ENCODE peak calls at places on chromosomes 13 and 19, in six cellular contexts. T, M, G, E, S and O are unnamed samples.
A peak's percentile ranks its signal among the peaks of the same experiment; 100 is the strongest.

GRCh38 chr13:43085545-43085944 is 62.2 kb downstream of the DNAJC15 start:
- DNase-seq in T (no peak), M (no peak), G (no peak), E (no peak), S (no peak), O (no peak)

GRCh38 chr19:29956855-29957254 is 14.8 kb downstream of the URI1 start:
- DNase-seq in T (no peak), M (no peak), G (no peak), E (no peak), S (no peak), O (no peak)

GRCh38 chr13:39803851-39804250 is 148.4 kb downstream of the COG6 start:
- DNase-seq in T (no peak), M (no peak), G (no peak), E (no peak), S (no peak), O (no peak)

GRCh38 chr19:15248106-15248505 is 15.9 kb upstream of the EPHX3 start:
- DNase-seq in T (peak; percentile 42), M (no peak), G (no peak), E (no peak), S (no peak), O (no peak)

GRCh38 chr13:48580185-48580803 is 47.4 kb upstream of the RCBTB2 start:
- DNase-seq in T (peak; percentile 84), M (peak; percentile 77), G (peak; percentile 65), E (peak; percentile 85), S (peak; percentile 79), O (no peak)

GRCh38 chr13:91112191-91112579 is 235.3 kb upstream of the MIR17HG start:
- DNase-seq in T (no peak), M (no peak), G (no peak), E (no peak), S (no peak), O (no peak)

GRCh38 chr13:42148538-42148937 is 100.1 kb downstream of the DGKH start:
- DNase-seq in T (no peak), M (no peak), G (no peak), E (no peak), S (no peak), O (no peak)

GRCh38 chr19:46603195-46603637 is 2.1 kb downstream of the CALM3 start:
- DNase-seq in T (no peak), M (peak; percentile 20), G (no peak), E (peak; percentile 90), S (no peak), O (no peak)

GRCh38 chr19:41421973-41422372 is 5.2 kb downstream of the B3GNT8 start:
- DNase-seq in T (no peak), M (no peak), G (no peak), E (no peak), S (no peak), O (no peak)

GRCh38 chr13:77810430-77810829 is 108.2 kb downstream of the EDNRB start:
- DNase-seq in T (no peak), M (no peak), G (no peak), E (no peak), S (no peak), O (no peak)

GRCh38 chr19:53388904-53389303 is 6.0 kb upstream of the ZNF765 start:
- DNase-seq in T (no peak), M (no peak), G (no peak), E (no peak), S (no peak), O (no peak)

GRCh38 chr19:38172001-38172400 is 52.0 kb downstream of the DPF1 start:
- DNase-seq in T (no peak), M (no peak), G (no peak), E (no peak), S (no peak), O (no peak)

GRCh38 chr19:51024924-51025323 is 1.5 kb downstream of the KLK11 start:
- DNase-seq in T (no peak), M (no peak), G (no peak), E (no peak), S (no peak), O (no peak)

GRCh38 chr19:16462757-16463250 is 9.0 kb downstream of the EPS15L1 start:
- DNase-seq in T (no peak), M (no peak), G (no peak), E (no peak), S (no peak), O (no peak)

GRCh38 chr13:51843529-51843928 is 1.4 kb downstream of the TMEM272 start:
- DNase-seq in T (no peak), M (no peak), G (no peak), E (no peak), S (no peak), O (no peak)

GRCh38 chr19:40392894-40393517 is 3.0 kb upstream of the HIPK4 start:
- DNase-seq in T (no peak), M (no peak), G (no peak), E (peak; percentile 25), S (peak; percentile 47), O (no peak)

GRCh38 chr19:2244486-2244885 is 4.6 kb upstream of the AMH start:
- DNase-seq in T (no peak), M (no peak), G (no peak), E (peak; percentile 35), S (no peak), O (no peak)

GRCh38 chr19:4437103-4437502 is 20.5 kb downstream of the UBXN6 start:
- DNase-seq in T (no peak), M (no peak), G (no peak), E (no peak), S (no peak), O (no peak)
- H3K36me3 ChIP-seq in T (no peaks in the 10 kb centered on the region), M (peaks cover 16% of the 10 kb centered on the region), G (no peaks in the 10 kb centered on the region), E (no peaks in the 10 kb centered on the region), S (no peaks in the 10 kb centered on the region), O (peaks cover 20% of the 10 kb centered on the region)

GRCh38 chr13:113528101-113528797 is 37.7 kb upstream of the DCUN1D2 start:
- DNase-seq in T (no peak), M (no peak), G (no peak), E (no peak), S (peak; percentile 23), O (no peak)
- H3K36me3 ChIP-seq in T (no peaks in the 10 kb centered on the region), M (peaks cover 85% of the 10 kb centered on the region), G (peaks cover 4% of the 10 kb centered on the region), E (peaks cover 7% of the 10 kb centered on the region), S (no peaks in the 10 kb centered on the region), O (peaks cover 8% of the 10 kb centered on the region)

DNA sequence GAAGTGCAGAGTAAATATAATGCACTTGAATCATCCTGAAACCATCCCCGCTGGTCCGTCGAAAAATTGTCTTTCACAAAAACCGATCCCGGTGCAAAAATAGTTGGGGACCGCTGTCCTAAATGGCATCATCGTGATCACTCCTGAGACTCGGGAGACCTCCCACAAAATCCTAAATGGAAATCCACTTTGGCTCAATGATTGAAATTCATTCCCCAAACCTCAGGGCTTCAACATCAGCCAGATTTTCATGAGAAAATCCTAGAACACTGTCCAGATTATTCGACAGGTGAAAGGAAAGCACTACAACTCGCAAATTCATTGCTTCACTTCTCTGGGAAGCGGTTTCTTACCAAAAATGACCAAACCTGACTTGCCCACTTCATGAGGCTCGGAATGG is 335.3 kb upstream of the ZNF507 start:
- DNase-seq in T (no peak), M (no peak), G (no peak), E (no peak), S (no peak), O (no peak)
- H3K36me3 ChIP-seq in T (no peaks in the 10 kb centered on the region), M (no peaks in the 10 kb centered on the region), G (no peaks in the 10 kb centered on the region), E (no peaks in the 10 kb centered on the region), S (no peaks in the 10 kb centered on the region), O (no peaks in the 10 kb centered on the region)

GRCh38 chr13:100454876-100455275 is 133.7 kb downstream of the GGACT start:
- DNase-seq in T (no peak), M (no peak), G (no peak), E (no peak), S (no peak), O (no peak)
- H3K36me3 ChIP-seq in T (no peaks in the 10 kb centered on the region), M (no peaks in the 10 kb centered on the region), G (no peaks in the 10 kb centered on the region), E (no peaks in the 10 kb centered on the region), S (no peaks in the 10 kb centered on the region), O (no peaks in the 10 kb centered on the region)

GRCh38 chr19:48480151-48480475 is 10.9 kb downstream of the CYTH2 start:
- DNase-seq in T (peak; percentile 73), M (peak; percentile 77), G (no peak), E (peak; percentile 62), S (peak; percentile 68), O (no peak)
- H3K36me3 ChIP-seq in T (no peaks in the 10 kb centered on the region), M (peaks cover 39% of the 10 kb centered on the region), G (peaks cover 12% of the 10 kb centered on the region), E (peaks cover 10% of the 10 kb centered on the region), S (no peaks in the 10 kb centered on the region), O (peaks cover 17% of the 10 kb centered on the region)

DNA sequence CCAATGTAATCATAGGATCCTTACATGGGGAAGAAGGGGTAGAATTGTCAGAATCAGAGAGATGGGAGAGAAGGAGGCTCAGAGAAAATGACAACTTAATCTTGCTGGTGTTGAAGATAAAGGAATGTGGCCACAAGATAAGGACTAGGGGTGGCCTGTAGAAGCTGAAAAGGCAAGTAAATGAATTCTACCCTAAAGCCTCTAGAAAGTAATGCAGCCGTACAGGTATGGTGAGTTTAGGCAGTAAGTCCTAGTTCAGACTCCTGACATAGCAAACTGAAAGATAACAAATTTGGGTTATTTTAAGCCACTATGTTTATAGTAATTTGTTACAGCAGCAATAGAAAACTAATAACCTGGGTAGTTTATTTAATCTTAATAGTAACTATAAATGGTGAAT is 718.5 kb downstream of the SLITRK6 start:
- DNase-seq in T (no peak), M (no peak), G (no peak), E (no peak), S (no peak), O (no peak)
- H3K36me3 ChIP-seq in T (no peaks in the 10 kb centered on the region), M (no peaks in the 10 kb centered on the region), G (no peaks in the 10 kb centered on the region), E (no peaks in the 10 kb centered on the region), S (no peaks in the 10 kb centered on the region), O (no peaks in the 10 kb centered on the region)

DNA sequence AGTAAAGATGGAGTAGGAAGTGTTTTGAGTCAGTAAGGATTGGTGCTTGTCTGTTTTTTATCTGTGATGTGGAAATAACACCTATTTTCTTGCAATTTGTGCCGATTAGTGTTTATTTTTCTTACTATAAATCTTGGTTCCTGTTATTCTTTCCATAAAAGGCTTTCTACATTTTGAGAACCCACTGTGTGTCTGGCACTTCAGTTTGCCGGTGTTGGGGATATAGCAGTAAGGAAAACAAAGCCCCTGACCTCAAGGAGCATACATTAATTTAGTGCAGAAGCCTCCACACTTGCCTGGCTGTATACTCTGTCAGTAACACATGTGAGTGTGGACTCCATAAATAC is 35.6 kb upstream of the GARRE1 start:
- DNase-seq in T (no peak), M (no peak), G (no peak), E (no peak), S (no peak), O (no peak)
- H3K36me3 ChIP-seq in T (no peaks in the 10 kb centered on the region), M (peaks cover 95% of the 10 kb centered on the region), G (peaks cover 42% of the 10 kb centered on the region), E (peaks cover 19% of the 10 kb centered on the region), S (peaks cover 7% of the 10 kb centered on the region), O (peaks cover 18% of the 10 kb centered on the region)

GRCh38 chr19:5695649-5696195 is 5.6 kb downstream of the RPL36 start:
- DNase-seq in T (no peak), M (no peak), G (no peak), E (no peak), S (no peak), O (no peak)
- H3K36me3 ChIP-seq in T (no peaks in the 10 kb centered on the region), M (peaks cover 87% of the 10 kb centered on the region), G (peaks cover 69% of the 10 kb centered on the region), E (peaks cover 16% of the 10 kb centered on the region), S (peaks cover 7% of the 10 kb centered on the region), O (peaks cover 65% of the 10 kb centered on the region)

DNA sequence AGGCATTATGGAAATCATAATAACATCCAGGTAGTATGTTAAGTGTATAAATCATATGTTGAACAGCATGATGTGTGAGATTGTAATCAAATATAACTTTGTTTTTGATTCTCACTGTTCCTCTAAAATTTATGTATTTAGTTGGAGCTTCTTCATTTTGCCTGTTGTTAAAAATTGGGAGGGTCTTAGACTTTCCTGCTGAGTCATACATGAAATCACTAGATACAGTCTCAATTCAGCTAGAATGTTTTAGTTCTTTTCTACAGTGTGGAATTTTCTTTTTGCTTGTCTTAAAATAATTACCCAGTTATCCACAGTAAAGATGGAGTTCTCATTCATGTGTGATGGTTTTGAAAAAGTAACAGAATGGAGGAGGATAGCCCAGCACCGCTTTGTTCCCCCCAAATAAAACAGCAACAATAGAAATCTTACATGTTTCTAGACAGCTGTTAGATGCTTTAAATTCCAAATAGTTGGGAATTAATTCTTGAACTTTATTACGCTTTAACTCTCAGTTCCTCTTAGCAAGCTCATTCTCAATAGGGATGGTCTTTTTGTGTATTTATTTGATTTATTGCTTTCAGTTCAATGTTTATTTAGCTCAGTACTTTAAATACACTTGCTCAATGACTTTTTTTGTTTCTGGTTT is 109.5 kb downstream of the PDS5B start:
- DNase-seq in T (no peak), M (no peak), G (no peak), E (no peak), S (no peak), O (no peak)
- H3K36me3 ChIP-seq in T (no peaks in the 10 kb centered on the region), M (peaks cover 40% of the 10 kb centered on the region), G (peaks cover 3% of the 10 kb centered on the region), E (no peaks in the 10 kb centered on the region), S (no peaks in the 10 kb centered on the region), O (no peaks in the 10 kb centered on the region)